ENCODE peak calls at places on chromosomes 12 and 14, in four cellular contexts. X, G, Y and C are unnamed samples.

GRCh38 chr14:44961151-44961729 is 507 bp downstream of the KLHL28 start:
- DNase-seq in X (peak; percentile 65), Y (peak; percentile 74), G (peak; percentile 65), C (peak; percentile 53)

GRCh38 chr14:105041841-105042765 is 21.2 kb upstream of the CDCA4 start:
- DNase-seq in Y (no peak), G (no peak), X (no peak), C (peak; percentile 62)

GRCh38 chr12:109744991-109745942 is 31.6 kb downstream of the FAM222A start:
- DNase-seq in X (no peak), G (no peak), Y (no peak), C (no peak)

GRCh38 chr12:50924439-50925341 is 27.7 kb upstream of the HIGD1C start:
- DNase-seq in G (peak; percentile 98), X (peak; percentile 98), Y (peak; percentile 41), C (peak; percentile 65)

GRCh38 chr14:103561381-103562134 is 899 bp downstream of the BAG5 start:
- DNase-seq in X (peak; percentile 62), Y (peak; percentile 35), G (peak; percentile 73), C (peak; percentile 44)

GRCh38 chr12:58067610-58068387 is 126.4 kb downstream of the ATP23 start:
- DNase-seq in X (peak; percentile 38), Y (no peak), G (peak; percentile 18), C (no peak)

GRCh38 chr12:65937181-65937641 is 112.9 kb downstream of the HMGA2 start:
- DNase-seq in Y (no peak), X (peak; percentile 78), G (peak; percentile 52), C (peak; percentile 9)

GRCh38 chr14:37202265-37202664 is 4.5 kb downstream of the MIPOL1 start:
- DNase-seq in G (peak; percentile 27), Y (no peak), X (peak; percentile 55), C (no peak)

GRCh38 chr12:52984136-52984535 is 22.1 kb upstream of the EIF4B start:
- DNase-seq in X (no peak), G (no peak), Y (no peak), C (peak; percentile 26)

GRCh38 chr12:71755146-71755892 is 656 bp downstream of the RAB21 start:
- DNase-seq in X (peak; percentile 84), Y (peak; percentile 74), G (peak; percentile 64), C (no peak)

GRCh38 chr12:52628841-52629240 is 10.5 kb upstream of the KRT73 start:
- DNase-seq in G (no peak), Y (no peak), X (no peak), C (no peak)

GRCh38 chr14:57066887-57067513 is 201.7 kb downstream of the EXOC5 start:
- DNase-seq in Y (no peak), G (peak; percentile 17), X (peak; percentile 16), C (peak; percentile 2)

GRCh38 chr12:52343550-52343949 is 22.4 kb upstream of the KRT83 start:
- DNase-seq in X (no peak), Y (no peak), G (no peak), C (no peak)

GRCh38 chr12:65364021-65364420 is 85.5 kb downstream of the MSRB3 start:
- DNase-seq in Y (no peak), X (no peak), G (peak; percentile 63), C (no peak)

GRCh38 chr14:55448146-55448614 is 7.8 kb upstream of the TBPL2 start:
- DNase-seq in X (peak; percentile 98), G (peak; percentile 92), Y (no peak), C (peak; percentile 87)

GRCh38 chr12:46227616-46228015 is 41.2 kb downstream of the SLC38A1 start:
- DNase-seq in G (peak; percentile 26), X (no peak), Y (no peak), C (no peak)

GRCh38 chr12:83016226-83016835 is 329.6 kb downstream of the TMTC2 start:
- DNase-seq in Y (no peak), G (peak; percentile 85), X (peak; percentile 93), C (peak; percentile 73)

GRCh38 chr12:118780939-118781338 is 200.4 kb upstream of the SRRM4 start:
- DNase-seq in X (no peak), G (no peak), Y (no peak), C (no peak)

GRCh38 chr14:93764211-93764659 is 24.1 kb downstream of the PRIMA1 start:
- DNase-seq in X (peak; percentile 74), Y (no peak), G (peak; percentile 1), C (peak; percentile 66)

DNA sequence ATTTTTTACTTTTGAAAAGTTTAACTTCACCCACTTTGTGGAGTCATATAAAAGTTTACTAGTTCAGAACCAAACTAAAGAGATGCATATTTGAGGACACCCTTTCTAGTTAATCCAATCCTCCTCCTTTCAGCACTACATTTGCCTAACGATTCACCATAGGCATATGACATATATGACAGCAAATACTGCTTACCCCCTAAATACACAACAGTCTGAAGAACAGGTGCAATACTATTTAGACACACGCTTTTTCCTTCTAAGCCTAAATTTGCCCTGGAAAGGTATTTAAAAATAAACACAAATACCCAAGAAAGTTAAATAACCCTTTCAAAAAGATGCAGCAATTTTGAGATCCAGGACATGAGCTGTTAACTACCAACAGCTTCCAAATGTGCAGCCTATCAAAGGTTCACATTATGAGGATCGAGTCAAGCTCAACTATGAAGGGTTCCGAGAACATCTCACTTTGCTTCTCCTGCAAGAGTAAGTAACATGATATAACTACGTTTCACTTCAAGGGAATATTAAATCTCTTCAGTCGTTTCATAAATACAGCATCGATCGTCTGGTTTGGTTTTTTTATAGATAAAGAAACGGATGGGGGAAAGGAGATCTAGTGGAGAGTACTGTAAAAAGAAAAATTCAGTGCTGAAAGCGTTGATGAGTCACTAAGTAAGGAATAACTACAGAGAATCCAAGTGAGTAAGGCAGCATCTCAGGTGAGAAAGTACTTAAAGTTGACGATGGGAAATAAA is 693 bp upstream of the AP4S1 start:
- DNase-seq in Y (no peak), X (peak; percentile 45), G (no peak), C (no peak)
- H3K4me3 ChIP-seq in Y (peak overlapping the region; percentile 77), X (peak overlapping the region; percentile 94), G (peak overlapping the region; percentile 81), C (peak overlapping the region; percentile 69)

GRCh38 chr14:71996615-71997014 is 64.4 kb downstream of the RGS6 start:
- DNase-seq in Y (no peak), X (no peak), G (no peak), C (no peak)

GRCh38 chr14:71995741-71996140 is 63.5 kb downstream of the RGS6 start:
- DNase-seq in Y (no peak), X (no peak), G (no peak), C (no peak)

DNA sequence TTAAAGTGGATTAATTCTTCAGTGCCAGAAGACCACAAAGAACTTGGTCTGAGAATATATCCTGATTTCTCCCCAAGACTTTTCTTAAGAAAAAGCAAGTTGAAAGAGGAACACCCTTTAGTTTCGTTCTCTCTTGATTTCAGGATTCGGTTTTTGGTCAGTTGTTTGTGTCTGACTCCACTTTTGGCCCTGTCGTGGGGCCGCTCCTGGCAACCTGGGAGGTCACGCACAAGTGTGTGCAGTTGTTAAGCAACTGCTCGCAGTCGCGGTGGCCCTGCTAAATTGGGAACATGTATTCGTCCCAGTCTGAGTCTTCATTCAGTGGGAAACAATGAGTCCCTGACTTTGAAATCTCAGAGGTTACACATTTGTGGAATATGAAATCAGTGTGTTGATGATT is 68.7 kb downstream of the RGS6 start:
- DNase-seq in X (no peak), Y (no peak), G (no peak), C (no peak)
- H3K4me3 ChIP-seq in X (no peak overlapping the region), Y (no peak overlapping the region), G (no peak overlapping the region), C (no peak overlapping the region)

DNA sequence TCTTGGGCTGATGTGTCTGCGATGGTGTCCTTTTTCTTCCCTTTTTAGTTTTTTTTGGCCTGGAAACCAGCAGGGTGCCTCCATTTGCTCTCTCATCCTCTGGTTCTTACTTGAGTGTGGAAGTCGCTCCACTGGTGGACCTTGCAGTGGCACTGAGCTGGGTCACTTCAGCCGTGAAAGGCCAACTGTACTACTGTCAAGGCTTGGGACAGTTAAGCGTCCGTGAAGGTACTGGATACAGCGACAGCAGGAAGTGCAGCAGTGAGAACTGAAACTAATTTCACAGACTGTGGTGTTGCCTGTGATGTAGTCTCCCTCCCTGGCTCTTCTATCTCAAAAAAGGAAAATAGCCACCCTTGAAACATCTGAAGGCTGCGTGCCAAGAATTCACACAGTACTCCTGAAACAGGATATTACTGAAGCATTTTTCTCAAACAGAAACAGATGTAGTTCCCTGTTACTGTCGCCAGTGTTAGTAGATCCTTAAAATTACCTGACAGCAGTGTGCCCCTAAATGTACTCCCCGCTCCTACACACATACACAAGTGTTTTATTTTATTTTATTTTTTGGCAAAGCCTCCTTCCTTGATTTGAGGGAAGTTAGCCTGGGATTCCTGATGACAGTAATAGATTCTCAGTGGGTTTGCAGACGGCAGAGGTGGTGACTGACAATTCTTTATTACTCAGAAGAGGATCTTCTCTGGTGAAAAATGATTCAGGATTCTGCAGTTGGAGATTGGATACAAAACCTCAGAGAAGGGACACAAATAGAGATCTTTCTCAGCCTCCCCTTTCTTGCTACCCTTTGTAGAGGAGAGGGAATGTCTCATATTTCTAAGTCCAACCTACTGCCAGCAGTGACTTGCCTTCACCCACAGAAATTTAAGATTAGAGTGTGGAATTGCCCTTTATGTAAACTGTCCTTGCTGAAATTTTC is 4.3 kb downstream of the SUSD6 start:
- DNase-seq in X (peak; percentile 79), G (peak; percentile 85), Y (peak; percentile 35), C (peak; percentile 42)
- H3K4me3 ChIP-seq in X (peak overlapping the region; percentile 23), G (peak overlapping the region; percentile 96), Y (peak overlapping the region; percentile 28), C (no peak overlapping the region)

DNA sequence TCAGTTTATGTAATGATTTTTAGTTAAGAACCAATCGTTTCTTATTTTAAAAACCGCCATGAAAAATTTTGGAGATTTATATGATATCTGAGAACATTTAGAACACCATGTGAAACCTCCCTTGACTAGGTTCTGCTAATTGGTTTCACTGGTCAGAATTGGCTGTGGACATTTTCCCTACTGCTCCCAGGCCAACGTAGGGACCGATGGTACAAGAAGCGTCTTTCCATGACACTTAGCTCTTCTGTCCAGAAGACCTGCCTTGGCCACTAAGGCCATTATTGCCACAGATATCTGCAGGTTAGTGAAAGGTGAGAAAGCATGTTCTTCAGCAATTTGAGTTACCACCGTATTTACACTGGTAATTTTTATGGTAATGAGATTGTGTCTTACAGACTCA is 424.0 kb downstream of the TMEM117 start:
- DNase-seq in Y (no peak), G (no peak), X (no peak), C (no peak)
- H3K4me3 ChIP-seq in Y (no peak overlapping the region), G (no peak overlapping the region), X (no peak overlapping the region), C (no peak overlapping the region)

DNA sequence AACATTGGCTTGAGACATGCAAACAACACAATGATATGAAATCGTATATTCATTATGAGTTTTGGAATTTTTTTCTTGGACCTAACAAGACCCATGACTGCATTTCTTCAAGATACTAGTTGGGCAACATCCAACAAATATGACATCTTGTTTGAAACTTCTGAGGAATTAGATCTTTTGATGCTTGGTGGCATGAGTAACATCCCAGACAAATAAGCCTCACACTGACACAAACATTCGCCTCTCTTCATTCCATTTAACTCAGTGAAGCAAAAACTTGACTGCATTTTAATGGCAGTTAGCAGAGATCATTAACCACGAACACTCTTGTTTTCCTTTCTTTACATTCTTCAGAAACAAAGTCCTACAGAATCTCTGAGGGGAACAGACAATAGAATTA is 758.3 kb downstream of the C12orf50 start:
- DNase-seq in X (no peak), Y (no peak), G (peak; percentile 55), C (no peak)
- H3K4me3 ChIP-seq in X (no peak overlapping the region), Y (no peak overlapping the region), G (no peak overlapping the region), C (no peak overlapping the region)

DNA sequence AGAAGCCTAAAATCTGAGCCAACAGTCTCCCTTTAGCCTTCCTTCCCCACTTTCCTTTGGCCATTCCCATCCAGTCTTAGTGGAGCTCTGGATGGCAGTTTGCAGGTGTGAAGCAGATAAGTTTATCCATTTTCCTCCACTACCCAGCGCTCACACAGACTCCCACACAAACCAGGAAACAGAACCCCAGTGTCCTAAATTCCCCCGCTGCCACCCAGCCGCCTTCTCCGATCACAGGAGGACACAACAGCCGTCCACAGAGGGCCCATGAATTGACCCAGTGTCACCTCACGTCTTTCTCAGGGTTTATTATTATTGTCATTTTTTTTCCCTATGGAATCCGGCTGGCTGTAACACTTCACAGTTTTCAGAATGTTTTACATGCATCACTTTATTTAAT is 16.4 kb downstream of the CD9 start:
- DNase-seq in X (no peak), G (no peak), Y (no peak), C (no peak)
- H3K4me3 ChIP-seq in X (no peak overlapping the region), G (no peak overlapping the region), Y (no peak overlapping the region), C (no peak overlapping the region)